ENCODE peak calls at places on chromosome 19, in eight cellular contexts. One of them, this sample, is unnamed.
A peak's percentile ranks its signal among the peaks of the same experiment; 100 is the strongest.

GRCh38 chr19:40740747-40741146 is 9.5 kb downstream of the ACTMAP start:
- DNase-seq in hepatocyte: no peak
- DNase-seq in Caco-2: no peak
- DNase-seq in neural progenitor cell: no peak
- DNase-seq in ovary: no peak
- DNase-seq in ascending aorta: no peak
- DNase-seq in GM23248: peak; percentile 96
- DNase-seq in cardiac muscle cell: no peak
- DNase-seq in this sample: peak; percentile 52

GRCh38 chr19:13169769-13170168 is 19.6 kb downstream of the IER2 start:
- DNase-seq in hepatocyte: peak; percentile 70
- DNase-seq in Caco-2: peak; percentile 76
- DNase-seq in neural progenitor cell: no peak
- DNase-seq in ovary: no peak
- DNase-seq in ascending aorta: no peak
- DNase-seq in GM23248: peak; percentile 89
- DNase-seq in cardiac muscle cell: no peak
- DNase-seq in this sample: no peak

GRCh38 chr19:49057636-49058234 is at the start of gene CGB7:
- DNase-seq in hepatocyte: peak; percentile 78
- DNase-seq in Caco-2: peak; percentile 85
- DNase-seq in neural progenitor cell: peak; percentile 87
- DNase-seq in ovary: peak; percentile 65
- DNase-seq in ascending aorta: no peak
- DNase-seq in GM23248: peak; percentile 85
- DNase-seq in cardiac muscle cell: peak; percentile 77
- DNase-seq in this sample: peak; percentile 78

GRCh38 chr19:41443813-41444455 is 978 bp downstream of the ERICH4 start:
- DNase-seq in hepatocyte: no peak
- DNase-seq in Caco-2: no peak
- DNase-seq in neural progenitor cell: no peak
- DNase-seq in ovary: no peak
- DNase-seq in ascending aorta: no peak
- DNase-seq in GM23248: no peak
- DNase-seq in cardiac muscle cell: no peak
- DNase-seq in this sample: no peak

GRCh38 chr19:38869160-38869835 is 8.8 kb downstream of the RINL start:
- DNase-seq in hepatocyte: no peak
- DNase-seq in Caco-2: no peak
- DNase-seq in neural progenitor cell: no peak
- DNase-seq in ovary: no peak
- DNase-seq in ascending aorta: no peak
- DNase-seq in GM23248: no peak
- DNase-seq in cardiac muscle cell: no peak
- DNase-seq in this sample: no peak

GRCh38 chr19:45450042-45450380 is 17.8 kb upstream of the FOSB start:
- DNase-seq in hepatocyte: no peak
- DNase-seq in Caco-2: no peak
- DNase-seq in neural progenitor cell: no peak
- DNase-seq in ovary: no peak
- DNase-seq in ascending aorta: no peak
- DNase-seq in GM23248: no peak
- DNase-seq in cardiac muscle cell: no peak
- DNase-seq in this sample: no peak

GRCh38 chr19:16714702-16715294 is 4.8 kb upstream of the NWD1 start:
- DNase-seq in hepatocyte: peak; percentile 25
- DNase-seq in Caco-2: peak; percentile 49
- DNase-seq in neural progenitor cell: peak; percentile 68
- DNase-seq in ovary: peak; percentile 28
- DNase-seq in ascending aorta: no peak
- DNase-seq in GM23248: peak; percentile 39
- DNase-seq in cardiac muscle cell: peak; percentile 37
- DNase-seq in this sample: peak; percentile 22

GRCh38 chr19:6482343-6482686 is 728 bp upstream of the DENND1C start:
- DNase-seq in hepatocyte: no peak
- DNase-seq in Caco-2: no peak
- DNase-seq in neural progenitor cell: no peak
- DNase-seq in ovary: no peak
- DNase-seq in ascending aorta: no peak
- DNase-seq in GM23248: no peak
- DNase-seq in cardiac muscle cell: no peak
- DNase-seq in this sample: no peak

GRCh38 chr19:55614711-55615552 is 9.4 kb downstream of the ZNF784 start:
- DNase-seq in hepatocyte: no peak
- DNase-seq in Caco-2: no peak
- DNase-seq in neural progenitor cell: no peak
- DNase-seq in ovary: no peak
- DNase-seq in ascending aorta: no peak
- DNase-seq in GM23248: no peak
- DNase-seq in cardiac muscle cell: no peak
- DNase-seq in this sample: no peak

GRCh38 chr19:45400192-45400591 is 4.7 kb downstream of the PPP1R13L start:
- DNase-seq in hepatocyte: peak; percentile 2
- DNase-seq in Caco-2: no peak
- DNase-seq in neural progenitor cell: no peak
- DNase-seq in ovary: no peak
- DNase-seq in ascending aorta: no peak
- DNase-seq in GM23248: no peak
- DNase-seq in cardiac muscle cell: no peak
- DNase-seq in this sample: no peak

GRCh38 chr19:7679017-7679720 is 1.5 kb upstream of the TRAPPC5 start:
- DNase-seq in hepatocyte: no peak
- DNase-seq in Caco-2: peak; percentile 54
- DNase-seq in neural progenitor cell: no peak
- DNase-seq in ovary: no peak
- DNase-seq in ascending aorta: no peak
- DNase-seq in GM23248: no peak
- DNase-seq in cardiac muscle cell: no peak
- DNase-seq in this sample: no peak

GRCh38 chr19:51002542-51003311 is 1.3 kb upstream of the KLK8 start:
- DNase-seq in hepatocyte: peak; percentile 65
- DNase-seq in Caco-2: peak; percentile 39
- DNase-seq in neural progenitor cell: peak; percentile 74
- DNase-seq in ovary: no peak
- DNase-seq in ascending aorta: no peak
- DNase-seq in GM23248: peak; percentile 27
- DNase-seq in cardiac muscle cell: peak; percentile 22
- DNase-seq in this sample: no peak

GRCh38 chr19:44748426-44749254 is at the start of gene BCL3:
- DNase-seq in hepatocyte: peak; percentile 92
- DNase-seq in Caco-2: peak; percentile 74
- DNase-seq in neural progenitor cell: peak; percentile 53
- DNase-seq in ovary: peak; percentile 81
- DNase-seq in ascending aorta: no peak
- DNase-seq in GM23248: peak; percentile 79
- DNase-seq in cardiac muscle cell: peak; percentile 68
- DNase-seq in this sample: peak; percentile 82

GRCh38 chr19:4366666-4367335 is 23.4 kb downstream of the MPND start:
- DNase-seq in hepatocyte: no peak
- DNase-seq in Caco-2: no peak
- DNase-seq in neural progenitor cell: no peak
- DNase-seq in ovary: no peak
- DNase-seq in ascending aorta: no peak
- DNase-seq in GM23248: no peak
- DNase-seq in cardiac muscle cell: no peak
- DNase-seq in this sample: no peak

GRCh38 chr19:48401277-48401676 is 7.8 kb downstream of the GRIN2D start:
- DNase-seq in hepatocyte: no peak
- DNase-seq in Caco-2: no peak
- DNase-seq in neural progenitor cell: no peak
- DNase-seq in ovary: no peak
- DNase-seq in ascending aorta: no peak
- DNase-seq in GM23248: no peak
- DNase-seq in cardiac muscle cell: no peak
- DNase-seq in this sample: no peak

GRCh38 chr19:46495789-46496099 is at the start of gene PNMA8B:
- DNase-seq in hepatocyte: peak; percentile 90
- DNase-seq in Caco-2: peak; percentile 19
- DNase-seq in neural progenitor cell: peak; percentile 100
- DNase-seq in ovary: peak; percentile 91
- DNase-seq in ascending aorta: no peak
- DNase-seq in GM23248: peak; percentile 35
- DNase-seq in cardiac muscle cell: peak; percentile 96
- DNase-seq in this sample: peak; percentile 63

GRCh38 chr19:46492841-46493235 is 2.8 kb downstream of the PNMA8B start:
- DNase-seq in hepatocyte: no peak
- DNase-seq in Caco-2: no peak
- DNase-seq in neural progenitor cell: peak; percentile 32
- DNase-seq in ovary: no peak
- DNase-seq in ascending aorta: no peak
- DNase-seq in GM23248: no peak
- DNase-seq in cardiac muscle cell: no peak
- DNase-seq in this sample: no peak

GRCh38 chr19:46493236-46494114 is 2.2 kb downstream of the PNMA8B start:
- DNase-seq in hepatocyte: no peak
- DNase-seq in Caco-2: no peak
- DNase-seq in neural progenitor cell: peak; percentile 62
- DNase-seq in ovary: peak; percentile 67
- DNase-seq in ascending aorta: no peak
- DNase-seq in GM23248: peak; percentile 51
- DNase-seq in cardiac muscle cell: no peak
- DNase-seq in this sample: peak; percentile 54

GRCh38 chr19:46494936-46495788 is 505 bp downstream of the PNMA8B start:
- DNase-seq in hepatocyte: no peak
- DNase-seq in Caco-2: no peak
- DNase-seq in neural progenitor cell: peak; percentile 31
- DNase-seq in ovary: no peak
- DNase-seq in ascending aorta: no peak
- DNase-seq in GM23248: no peak
- DNase-seq in cardiac muscle cell: no peak
- DNase-seq in this sample: no peak

DNA sequence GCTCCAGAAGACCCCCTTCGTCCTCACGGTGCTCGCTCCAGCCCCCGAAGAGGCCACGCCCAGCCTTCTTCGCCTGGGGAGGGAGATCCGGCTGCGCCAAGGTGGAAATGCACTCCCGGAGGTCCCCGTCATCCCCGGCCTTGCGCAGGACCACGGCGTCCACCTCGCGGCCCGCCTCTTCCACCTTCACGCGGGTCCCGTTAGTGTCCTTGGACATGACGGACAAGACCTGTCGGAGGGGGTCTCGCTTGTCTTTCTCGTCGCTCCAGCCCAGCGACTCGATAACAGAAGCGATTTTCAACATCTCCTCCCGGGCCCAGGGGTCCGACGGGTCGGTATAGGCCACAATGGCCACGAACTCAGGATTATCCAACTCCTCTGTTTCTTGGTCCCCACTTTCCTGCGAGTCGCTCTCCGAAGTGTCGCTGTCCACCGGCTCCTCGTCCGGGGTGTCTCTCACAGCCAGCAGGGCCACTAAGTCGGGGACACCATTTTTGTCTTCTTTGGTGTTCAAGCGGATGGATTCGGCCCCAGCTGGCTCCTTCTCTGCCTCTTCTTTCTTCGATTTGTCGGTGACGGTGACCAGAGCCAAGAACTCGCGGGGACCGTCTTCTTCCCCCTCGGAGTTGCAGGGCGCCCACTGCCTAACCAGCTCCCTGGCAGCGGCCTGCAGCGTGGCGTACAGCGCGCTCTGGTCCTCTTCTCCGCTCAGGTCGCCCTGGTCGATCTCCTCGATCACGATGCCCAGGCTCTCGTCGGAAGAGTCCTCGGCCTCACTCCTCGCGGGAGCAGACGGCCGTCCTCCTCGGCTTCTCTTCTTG is 1.3 kb downstream of the PNMA8B start:
- DNase-seq in hepatocyte: no peak
- DNase-seq in Caco-2: no peak
- DNase-seq in neural progenitor cell: peak; percentile 1
- DNase-seq in ovary: peak; percentile 40
- DNase-seq in ascending aorta: no peak
- DNase-seq in GM23248: no peak
- DNase-seq in cardiac muscle cell: no peak
- DNase-seq in this sample: no peak
- H3K4me3 ChIP-seq in hepatocyte: no peak overlapping the region
- H3K4me3 ChIP-seq in Caco-2: no peak overlapping the region
- H3K4me3 ChIP-seq in neural progenitor cell: no peak overlapping the region
- H3K4me3 ChIP-seq in ovary: no peak overlapping the region
- H3K4me3 ChIP-seq in ascending aorta: peak overlapping the region; percentile 45
- H3K4me3 ChIP-seq in GM23248: no peak overlapping the region
- H3K4me3 ChIP-seq in cardiac muscle cell: no peak overlapping the region
- H3K4me3 ChIP-seq in this sample: peak overlapping the region; percentile 69

GRCh38 chr19:1287622-1288527 is 2.2 kb downstream of the EFNA2 start:
- DNase-seq in hepatocyte: no peak
- DNase-seq in Caco-2: no peak
- DNase-seq in neural progenitor cell: peak; percentile 36
- DNase-seq in ovary: no peak
- DNase-seq in ascending aorta: no peak
- DNase-seq in GM23248: peak; percentile 50
- DNase-seq in cardiac muscle cell: no peak
- DNase-seq in this sample: no peak
- H3K27me3 ChIP-seq in hepatocyte: no peaks in the 10 kb centered on the region
- H3K27me3 ChIP-seq in Caco-2: no peaks in the 10 kb centered on the region
- H3K27me3 ChIP-seq in neural progenitor cell: peaks cover 25% of the 10 kb centered on the region
- H3K27me3 ChIP-seq in ovary: peaks cover 6% of the 10 kb centered on the region
- H3K27me3 ChIP-seq in ascending aorta: peaks cover 20% of the 10 kb centered on the region
- H3K27me3 ChIP-seq in GM23248: peaks cover 50% of the 10 kb centered on the region
- H3K27me3 ChIP-seq in cardiac muscle cell: no peaks in the 10 kb centered on the region
- H3K27me3 ChIP-seq in this sample: peaks cover 96% of the 10 kb centered on the region

GRCh38 chr19:18840288-18841260 is 8.8 kb downstream of the UPF1 start:
- DNase-seq in hepatocyte: no peak
- DNase-seq in Caco-2: no peak
- DNase-seq in neural progenitor cell: no peak
- DNase-seq in ovary: no peak
- DNase-seq in ascending aorta: no peak
- DNase-seq in GM23248: no peak
- DNase-seq in cardiac muscle cell: no peak
- DNase-seq in this sample: no peak

GRCh38 chr19:18842166-18842565 is 10.4 kb downstream of the UPF1 start:
- DNase-seq in hepatocyte: no peak
- DNase-seq in Caco-2: no peak
- DNase-seq in neural progenitor cell: no peak
- DNase-seq in ovary: no peak
- DNase-seq in ascending aorta: no peak
- DNase-seq in GM23248: no peak
- DNase-seq in cardiac muscle cell: no peak
- DNase-seq in this sample: no peak

GRCh38 chr19:18841400-18841799 is 9.6 kb downstream of the UPF1 start:
- DNase-seq in hepatocyte: no peak
- DNase-seq in Caco-2: no peak
- DNase-seq in neural progenitor cell: no peak
- DNase-seq in ovary: no peak
- DNase-seq in ascending aorta: no peak
- DNase-seq in GM23248: no peak
- DNase-seq in cardiac muscle cell: no peak
- DNase-seq in this sample: no peak

GRCh38 chr19:18843960-18844359 is 12.2 kb downstream of the UPF1 start:
- DNase-seq in hepatocyte: no peak
- DNase-seq in Caco-2: no peak
- DNase-seq in neural progenitor cell: no peak
- DNase-seq in ovary: no peak
- DNase-seq in ascending aorta: no peak
- DNase-seq in GM23248: no peak
- DNase-seq in cardiac muscle cell: no peak
- DNase-seq in this sample: no peak

GRCh38 chr19:18839465-18840287 is 7.9 kb downstream of the UPF1 start:
- DNase-seq in hepatocyte: peak; percentile 44
- DNase-seq in Caco-2: no peak
- DNase-seq in neural progenitor cell: no peak
- DNase-seq in ovary: peak; percentile 23
- DNase-seq in ascending aorta: no peak
- DNase-seq in GM23248: no peak
- DNase-seq in cardiac muscle cell: no peak
- DNase-seq in this sample: no peak
- H3K4me1 ChIP-seq in hepatocyte: peaks cover 26% of the 10 kb centered on the region
- H3K4me1 ChIP-seq in Caco-2: peaks cover 4% of the 10 kb centered on the region
- H3K4me1 ChIP-seq in neural progenitor cell: peaks cover 17% of the 10 kb centered on the region
- H3K4me1 ChIP-seq in ovary: peaks cover 30% of the 10 kb centered on the region
- H3K4me1 ChIP-seq in ascending aorta: peaks cover 31% of the 10 kb centered on the region
- H3K4me1 ChIP-seq in GM23248: peaks cover 16% of the 10 kb centered on the region
- H3K4me1 ChIP-seq in cardiac muscle cell: peaks cover 16% of the 10 kb centered on the region
- H3K4me1 ChIP-seq in this sample: peaks cover 99% of the 10 kb centered on the region

GRCh38 chr19:2852598-2852997 is 11.3 kb downstream of the ZNF555 start:
- DNase-seq in hepatocyte: no peak
- DNase-seq in Caco-2: no peak
- DNase-seq in neural progenitor cell: no peak
- DNase-seq in ovary: no peak
- DNase-seq in ascending aorta: no peak
- DNase-seq in GM23248: no peak
- DNase-seq in cardiac muscle cell: no peak
- DNase-seq in this sample: no peak
- H3K4me3 ChIP-seq in hepatocyte: no peak overlapping the region
- H3K4me3 ChIP-seq in Caco-2: no peak overlapping the region
- H3K4me3 ChIP-seq in neural progenitor cell: no peak overlapping the region
- H3K4me3 ChIP-seq in ovary: no peak overlapping the region
- H3K4me3 ChIP-seq in ascending aorta: peak overlapping the region; percentile 22
- H3K4me3 ChIP-seq in GM23248: no peak overlapping the region
- H3K4me3 ChIP-seq in cardiac muscle cell: no peak overlapping the region
- H3K4me3 ChIP-seq in this sample: no peak overlapping the region